ENCODE peak calls at places on chromosomes 1 and 21, in seven cellular contexts. J, Z, D, S, C, O and H are unnamed samples. For H3K4me1, the result is how much of the 10 kb centered on the place peaks cover.

GRCh38 chr1:41883507-41883906 is 35.2 kb downstream of the HIVEP3 start:
- DNase-seq in J (no peak), Z (no peak), D (no peak), S (no peak), C (no peak), O (no peak), H (no peak)

GRCh38 chr21:41319273-41319672 is 2.7 kb downstream of the FAM3B start:
- DNase-seq in J (peak), Z (no peak), D (no peak), S (no peak), C (no peak), O (no peak), H (no peak)

GRCh38 chr1:205523891-205524793 is 19.7 kb downstream of the CDK18 start:
- DNase-seq in J (peak), Z (peak), D (peak), S (no peak), C (peak), O (peak), H (peak)

GRCh38 chr1:227070638-227071285 is 130.7 kb downstream of the COQ8A start:
- DNase-seq in J (no peak), Z (no peak), D (no peak), S (no peak), C (no peak), O (no peak), H (no peak)

GRCh38 chr1:204358605-204359004 is 1.1 kb downstream of the PLEKHA6 start:
- DNase-seq in J (no peak), Z (no peak), D (no peak), S (no peak), C (no peak), O (no peak), H (no peak)

GRCh38 chr21:45030637-45031218 is 43.7 kb upstream of the ADARB1 start:
- DNase-seq in J (no peak), Z (no peak), D (peak), S (no peak), C (no peak), O (no peak), H (no peak)

GRCh38 chr1:17874231-17874630 is 119.1 kb downstream of the ACTL8 start:
- DNase-seq in J (no peak), Z (no peak), D (no peak), S (peak), C (no peak), O (no peak), H (no peak)

GRCh38 chr1:25100151-25100841 is 132.0 kb downstream of the SYF2 start:
- DNase-seq in J (no peak), Z (no peak), D (no peak), S (no peak), C (peak), O (no peak), H (no peak)

GRCh38 chr21:35528109-35529042 is 479.3 kb upstream of the RUNX1 start:
- DNase-seq in J (peak), Z (peak), D (peak), S (no peak), C (peak), O (peak), H (peak)

GRCh38 chr1:27106561-27107323 is 48.2 kb downstream of the SLC9A1 start:
- DNase-seq in J (no peak), Z (peak), D (no peak), S (no peak), C (no peak), O (no peak), H (no peak)

GRCh38 chr21:44499631-44500030 is 40.4 kb downstream of the KRTAP10-1 start:
- DNase-seq in J (no peak), Z (no peak), D (peak), S (no peak), C (no peak), O (no peak), H (no peak)

GRCh38 chr1:241419986-241420385 is 63.0 kb upstream of the RGS7 start:
- DNase-seq in J (no peak), Z (no peak), D (no peak), S (no peak), C (no peak), O (no peak), H (no peak)

GRCh38 chr1:152870831-152871730 is 7.0 kb upstream of the SMCP start:
- DNase-seq in J (no peak), Z (peak), D (no peak), S (no peak), C (no peak), O (no peak), H (peak)

GRCh38 chr1:10969267-10969970 is 43.0 kb upstream of the TARDBP start:
- DNase-seq in J (no peak), Z (no peak), D (no peak), S (no peak), C (no peak), O (no peak), H (no peak)

GRCh38 chr1:10965621-10966226 is 46.7 kb upstream of the TARDBP start:
- DNase-seq in J (no peak), Z (peak), D (no peak), S (no peak), C (peak), O (peak), H (peak)

GRCh38 chr1:19369396-19370090 is 57.4 kb downstream of the SLC66A1 start:
- DNase-seq in J (no peak), Z (no peak), D (no peak), S (no peak), C (no peak), O (peak), H (no peak)

GRCh38 chr1:217521317-217521716 is 109.6 kb downstream of the GPATCH2 start:
- DNase-seq in J (no peak), Z (no peak), D (no peak), S (no peak), C (no peak), O (no peak), H (no peak)
- TF ChIP-seq CTCF in J (no peak), Z (no peak), D (no peak), S (no peak), C (no peak), O (no peak), H (no peak)

GRCh38 chr1:111702504-111703050 is 36.6 kb downstream of the INKA2 start:
- DNase-seq in J (no peak), Z (no peak), D (no peak), S (no peak), C (no peak), O (no peak), H (no peak)
- H3K4me1 ChIP-seq in J (under half), Z (under half), D (under half), S (under half), C (under half), O (under half), H (under half)

DNA sequence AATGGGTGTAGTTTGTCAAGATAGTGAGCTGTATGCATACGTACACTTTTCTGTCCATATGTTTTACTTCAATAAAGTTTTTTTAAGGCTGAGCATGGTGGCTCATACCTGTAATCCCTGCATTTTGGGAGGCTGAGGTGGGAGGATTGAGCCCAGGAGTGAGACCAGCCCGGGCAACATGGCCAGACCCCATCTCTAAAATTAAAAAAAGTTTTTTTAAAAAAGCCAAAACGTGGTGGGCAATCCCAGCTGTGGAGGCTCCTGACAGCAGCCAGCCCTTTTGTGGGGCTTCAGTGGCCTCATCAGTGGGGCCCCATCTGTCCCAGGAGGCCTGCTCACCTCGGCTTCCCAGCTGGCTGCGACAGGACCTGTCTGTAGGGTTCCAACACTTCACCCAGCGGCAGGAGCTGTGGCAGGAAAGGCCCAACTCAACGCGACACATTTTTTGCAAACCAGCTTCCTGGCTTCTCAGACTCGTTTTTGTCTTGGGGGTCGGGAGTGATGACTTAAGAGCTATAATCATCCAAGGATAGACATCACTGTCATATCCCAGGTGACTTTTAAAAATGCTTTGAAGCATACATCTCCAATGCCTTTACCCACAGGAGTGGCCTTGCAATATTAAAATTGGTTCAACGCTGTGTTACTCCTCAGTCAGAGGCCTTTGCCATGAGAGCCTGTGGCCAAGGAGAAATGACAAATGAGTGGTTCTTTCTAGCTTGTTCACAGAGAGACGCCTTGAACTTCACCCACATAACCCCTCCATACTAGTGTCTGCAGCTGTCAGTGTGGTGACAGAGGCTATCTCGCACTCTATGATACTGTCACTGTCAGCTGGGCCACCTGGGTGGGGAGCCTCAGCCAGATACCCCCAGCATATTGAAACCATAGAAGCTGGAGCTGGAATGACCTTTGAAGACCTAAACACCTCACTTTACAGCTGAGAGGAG is 57.1 kb upstream of the LBR start:
- DNase-seq in J (no peak), Z (no peak), D (no peak), S (no peak), C (no peak), O (no peak), H (no peak)
- TF ChIP-seq CTCF in J (no peak), Z (no peak), D (no peak), S (no peak), C (no peak), O (no peak), H (no peak)

DNA sequence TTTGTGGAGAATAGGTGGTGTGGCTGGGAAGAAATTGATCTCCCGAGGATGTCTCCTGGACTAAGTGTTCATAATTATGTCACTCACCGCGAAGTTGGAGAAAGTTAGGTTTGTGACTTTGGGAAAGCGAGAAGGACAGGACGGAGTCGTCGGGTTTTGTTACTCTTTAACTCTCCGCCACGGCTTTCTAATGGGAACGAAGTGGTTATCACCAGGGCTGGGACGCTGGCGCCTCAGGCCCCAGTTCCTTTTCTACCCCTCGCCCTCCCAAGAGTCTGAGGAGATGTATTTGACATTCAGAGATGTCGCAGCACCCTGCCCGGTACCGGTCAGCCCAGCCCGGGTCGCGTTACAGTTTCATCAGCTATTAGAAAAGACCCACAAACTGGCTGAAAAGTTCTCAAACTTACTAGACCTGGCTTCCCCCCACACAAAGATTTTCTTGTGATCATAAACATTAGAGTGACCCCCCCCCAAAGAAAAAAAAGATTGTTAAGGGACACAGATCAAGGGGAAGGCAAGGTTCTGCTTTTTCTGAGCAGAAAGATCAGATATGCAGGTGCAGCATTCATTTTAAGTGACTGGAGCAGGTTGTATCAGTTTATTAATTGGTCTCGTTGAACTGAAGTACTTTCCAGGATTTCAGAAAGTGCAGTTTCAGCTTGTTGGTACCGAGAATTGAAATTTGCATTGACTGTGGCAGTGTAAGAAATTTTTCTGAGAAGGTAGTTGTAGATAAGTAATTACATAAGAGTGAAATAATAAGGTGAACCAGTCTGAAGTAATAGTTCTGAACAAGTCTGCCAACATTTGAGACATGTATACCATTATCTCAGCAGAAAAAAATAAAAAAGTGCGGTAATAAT is 881 bp upstream of the ZBTB18 start:
- DNase-seq in J (peak), Z (peak), D (no peak), S (no peak), C (peak), O (peak), H (peak)
- H3K4me1 ChIP-seq in J (under half), Z (under half), D (under half), S (under half), C (half or more), O (under half), H (half or more)